ENCODE peak calls at places on chromosomes 13 and 19, in four cellular contexts. One of them, this sample, is unnamed.
A peak's percentile ranks its signal among the peaks of the same experiment; 100 is the strongest.

GRCh38 chr19:2603320-2603719 is 99.2 kb downstream of the GNG7 start:
- DNase-seq in cardiac fibroblast: peak; percentile 55
- DNase-seq in left ventricle myocardium inferior: peak; percentile 61
- DNase-seq in A549: no peak
- DNase-seq in this sample: peak; percentile 52

GRCh38 chr13:114002009-114002544 is 28.2 kb upstream of the C13orf46 start:
- DNase-seq in left ventricle myocardium inferior: no peak
- DNase-seq in A549: no peak
- DNase-seq in cardiac fibroblast: no peak
- DNase-seq in this sample: no peak

GRCh38 chr19:36160821-36161596 is 8.8 kb upstream of the COX7A1 start:
- DNase-seq in left ventricle myocardium inferior: no peak
- DNase-seq in cardiac fibroblast: no peak
- DNase-seq in A549: no peak
- DNase-seq in this sample: no peak

GRCh38 chr19:11984986-11985385 is 20.1 kb downstream of the ZNF763 start:
- DNase-seq in cardiac fibroblast: no peak
- DNase-seq in A549: no peak
- DNase-seq in left ventricle myocardium inferior: no peak
- DNase-seq in this sample: no peak

GRCh38 chr13:66657165-66657895 is 572.8 kb downstream of the PCDH9 start:
- DNase-seq in left ventricle myocardium inferior: peak; percentile 66
- DNase-seq in A549: peak; percentile 98
- DNase-seq in cardiac fibroblast: peak; percentile 100
- DNase-seq in this sample: peak; percentile 99

GRCh38 chr19:53662209-53662608 is 30.4 kb downstream of the DPRX start:
- DNase-seq in cardiac fibroblast: no peak
- DNase-seq in A549: no peak
- DNase-seq in left ventricle myocardium inferior: no peak
- DNase-seq in this sample: no peak

GRCh38 chr13:37446503-37446902 is 152.1 kb downstream of the POSTN start:
- DNase-seq in cardiac fibroblast: peak; percentile 99
- DNase-seq in left ventricle myocardium inferior: no peak
- DNase-seq in A549: no peak
- DNase-seq in this sample: peak; percentile 97

GRCh38 chr13:30572859-30573275 is 44.9 kb upstream of the USPL1 start:
- DNase-seq in left ventricle myocardium inferior: no peak
- DNase-seq in cardiac fibroblast: peak; percentile 72
- DNase-seq in A549: peak; percentile 45
- DNase-seq in this sample: peak; percentile 68

GRCh38 chr13:37429976-37430375 is 168.6 kb downstream of the POSTN start:
- DNase-seq in cardiac fibroblast: peak; percentile 91
- DNase-seq in left ventricle myocardium inferior: no peak
- DNase-seq in A549: no peak
- DNase-seq in this sample: peak; percentile 97

DNA sequence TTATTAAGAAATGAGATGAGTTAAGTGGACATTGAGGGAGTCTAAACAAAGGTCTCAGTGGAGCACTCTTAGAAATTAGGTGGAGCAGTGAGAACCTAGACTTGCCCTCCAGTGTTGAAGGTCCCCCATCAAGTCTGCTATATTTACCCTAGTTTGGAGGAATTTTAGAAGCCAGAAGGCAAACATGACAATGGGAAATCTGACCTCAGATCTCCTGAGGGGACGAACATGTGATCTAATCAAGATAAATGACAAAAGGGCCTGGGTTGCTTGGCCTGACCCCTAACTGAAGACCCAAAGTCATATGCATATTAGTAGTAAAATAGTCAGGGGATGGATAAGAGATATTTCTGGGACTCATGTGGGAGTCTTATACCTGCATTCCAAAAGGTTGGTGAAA is 7.9 kb downstream of the SIGLECL1 start:
- DNase-seq in A549: no peak
- DNase-seq in left ventricle myocardium inferior: no peak
- DNase-seq in cardiac fibroblast: no peak
- DNase-seq in this sample: no peak
- H3K4me3 ChIP-seq in A549: no peak overlapping the region
- H3K4me3 ChIP-seq in left ventricle myocardium inferior: no peak overlapping the region
- H3K4me3 ChIP-seq in cardiac fibroblast: no peak overlapping the region
- H3K4me3 ChIP-seq in this sample: no peak overlapping the region

GRCh38 chr13:76982051-76982450 is 9.8 kb upstream of the CLN5 start:
- DNase-seq in cardiac fibroblast: no peak
- DNase-seq in left ventricle myocardium inferior: no peak
- DNase-seq in A549: no peak
- DNase-seq in this sample: no peak

GRCh38 chr13:76976929-76977328 is 15.0 kb upstream of the CLN5 start:
- DNase-seq in cardiac fibroblast: no peak
- DNase-seq in left ventricle myocardium inferior: no peak
- DNase-seq in A549: no peak
- DNase-seq in this sample: no peak

GRCh38 chr13:76976488-76976887 is 15.4 kb upstream of the CLN5 start:
- DNase-seq in A549: no peak
- DNase-seq in left ventricle myocardium inferior: no peak
- DNase-seq in cardiac fibroblast: no peak
- DNase-seq in this sample: peak; percentile 32

GRCh38 chr13:76983676-76984075 is 8.2 kb upstream of the CLN5 start:
- DNase-seq in A549: no peak
- DNase-seq in left ventricle myocardium inferior: no peak
- DNase-seq in cardiac fibroblast: no peak
- DNase-seq in this sample: no peak

GRCh38 chr13:76980075-76980718 is 11.7 kb upstream of the CLN5 start:
- DNase-seq in cardiac fibroblast: peak; percentile 53
- DNase-seq in left ventricle myocardium inferior: peak; percentile 78
- DNase-seq in A549: peak; percentile 59
- DNase-seq in this sample: peak; percentile 41
- TF ChIP-seq CTCF in cardiac fibroblast: peak; percentile 94
- TF ChIP-seq CTCF in left ventricle myocardium inferior: peak; percentile 99
- TF ChIP-seq CTCF in A549: peak; percentile 73
- TF ChIP-seq CTCF in this sample: peak; percentile 75

GRCh38 chr19:45815501-45816216 is 551 bp upstream of the RSPH6A start:
- DNase-seq in A549: no peak
- DNase-seq in cardiac fibroblast: no peak
- DNase-seq in left ventricle myocardium inferior: peak; percentile 28
- DNase-seq in this sample: no peak
- H3K4me3 ChIP-seq in A549: no peak overlapping the region
- H3K4me3 ChIP-seq in cardiac fibroblast: no peak overlapping the region
- H3K4me3 ChIP-seq in left ventricle myocardium inferior: peak overlapping the region; percentile 66
- H3K4me3 ChIP-seq in this sample: no peak overlapping the region

GRCh38 chr19:47228168-47228936 is 2.6 kb downstream of the BBC3 start:
- DNase-seq in left ventricle myocardium inferior: peak; percentile 52
- DNase-seq in A549: peak; percentile 85
- DNase-seq in cardiac fibroblast: peak; percentile 33
- DNase-seq in this sample: no peak

GRCh38 chr19:47227347-47228167 is 3.4 kb downstream of the BBC3 start:
- DNase-seq in left ventricle myocardium inferior: peak; percentile 93
- DNase-seq in cardiac fibroblast: peak; percentile 96
- DNase-seq in A549: peak; percentile 99
- DNase-seq in this sample: peak; percentile 95

GRCh38 chr19:47228937-47229673 is 1.9 kb downstream of the BBC3 start:
- DNase-seq in cardiac fibroblast: peak; percentile 39
- DNase-seq in left ventricle myocardium inferior: no peak
- DNase-seq in A549: peak; percentile 75
- DNase-seq in this sample: peak; percentile 41

GRCh38 chr19:47226426-47227346 is 4.3 kb downstream of the BBC3 start:
- DNase-seq in A549: peak; percentile 95
- DNase-seq in cardiac fibroblast: peak; percentile 83
- DNase-seq in left ventricle myocardium inferior: peak; percentile 89
- DNase-seq in this sample: peak; percentile 73

GRCh38 chr19:47225746-47226425 is 5.1 kb downstream of the BBC3 start:
- DNase-seq in cardiac fibroblast: peak; percentile 83
- DNase-seq in A549: peak; percentile 89
- DNase-seq in left ventricle myocardium inferior: peak; percentile 89
- DNase-seq in this sample: peak; percentile 78
- TF ChIP-seq CTCF in cardiac fibroblast: peak; percentile 14
- TF ChIP-seq CTCF in A549: peak; percentile 28
- TF ChIP-seq CTCF in left ventricle myocardium inferior: peak; percentile 64
- TF ChIP-seq CTCF in this sample: no peak

GRCh38 chr19:58097349-58097748 is 682 bp downstream of the ZSCAN18 start:
- DNase-seq in cardiac fibroblast: no peak
- DNase-seq in left ventricle myocardium inferior: no peak
- DNase-seq in A549: no peak
- DNase-seq in this sample: no peak
- H3K4me3 ChIP-seq in cardiac fibroblast: peak overlapping the region; percentile 98
- H3K4me3 ChIP-seq in left ventricle myocardium inferior: peak overlapping the region; percentile 97
- H3K4me3 ChIP-seq in A549: no peak overlapping the region
- H3K4me3 ChIP-seq in this sample: peak overlapping the region; percentile 76

GRCh38 chr13:49690990-49691886 is at the start of gene EBPL:
- DNase-seq in A549: peak; percentile 87
- DNase-seq in cardiac fibroblast: peak; percentile 82
- DNase-seq in left ventricle myocardium inferior: peak; percentile 93
- DNase-seq in this sample: peak; percentile 81
- TF ChIP-seq CTCF in A549: no peak
- TF ChIP-seq CTCF in cardiac fibroblast: no peak
- TF ChIP-seq CTCF in left ventricle myocardium inferior: no peak
- TF ChIP-seq CTCF in this sample: no peak

GRCh38 chr13:99305180-99305965 is 1.8 kb downstream of the GPR183 start:
- DNase-seq in cardiac fibroblast: no peak
- DNase-seq in A549: no peak
- DNase-seq in left ventricle myocardium inferior: no peak
- DNase-seq in this sample: no peak

GRCh38 chr13:99304541-99304940 is 2.7 kb downstream of the GPR183 start:
- DNase-seq in A549: no peak
- DNase-seq in left ventricle myocardium inferior: no peak
- DNase-seq in cardiac fibroblast: no peak
- DNase-seq in this sample: no peak

GRCh38 chr13:99308481-99309087 is 1.4 kb upstream of the GPR183 start:
- DNase-seq in cardiac fibroblast: peak; percentile 85
- DNase-seq in A549: no peak
- DNase-seq in left ventricle myocardium inferior: no peak
- DNase-seq in this sample: peak; percentile 87

GRCh38 chr13:99307648-99308339 is 595 bp upstream of the GPR183 start:
- DNase-seq in left ventricle myocardium inferior: no peak
- DNase-seq in A549: peak; percentile 10
- DNase-seq in cardiac fibroblast: peak; percentile 83
- DNase-seq in this sample: peak; percentile 83

DNA sequence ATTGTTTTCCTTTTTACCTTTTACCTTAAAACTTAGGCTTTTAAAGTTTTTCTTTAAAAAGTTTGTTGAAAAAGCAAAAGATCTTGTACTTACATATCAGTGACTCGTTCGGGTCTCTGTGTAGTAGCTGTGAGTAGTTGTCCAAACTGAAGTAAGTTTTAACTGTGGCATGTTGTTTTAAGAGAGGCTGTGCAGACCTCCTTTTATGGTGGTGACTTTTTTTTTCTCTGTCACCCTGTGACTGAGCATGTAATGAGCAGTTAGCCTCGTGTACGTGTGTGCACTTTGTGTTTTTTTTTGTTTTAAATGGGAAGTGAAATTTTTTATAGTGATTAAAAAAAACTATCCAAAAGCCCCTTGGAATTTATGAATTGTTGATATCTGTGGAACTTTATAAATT is at the start of gene GPR183:
- DNase-seq in A549: no peak
- DNase-seq in cardiac fibroblast: peak; percentile 52
- DNase-seq in left ventricle myocardium inferior: no peak
- DNase-seq in this sample: no peak
- H3K4me3 ChIP-seq in A549: no peak within 1 kb of the TSS
- H3K4me3 ChIP-seq in cardiac fibroblast: no peak within 1 kb of the TSS
- H3K4me3 ChIP-seq in left ventricle myocardium inferior: peak within 1 kb of the TSS; percentile 16
- H3K4me3 ChIP-seq in this sample: no peak within 1 kb of the TSS